ENCODE peak calls at places on chromosomes 11 and 22, in four cellular contexts. V, C, X and M are unnamed samples.
A peak's percentile ranks its signal among the peaks of the same experiment; 100 is the strongest.

GRCh38 chr22:50671641-50672040 is 982 bp upstream of the SHANK3 start:
- DNase-seq in V (no peak), C (no peak), X (no peak), M (no peak)

GRCh38 chr22:38313384-38313955 is 3.8 kb downstream of the CSNK1E start:
- DNase-seq in V (no peak), C (peak; percentile 96), X (peak; percentile 93), M (peak; percentile 92)

GRCh38 chr11:111365722-111366559 is 13.1 kb downstream of the POU2AF1 start:
- DNase-seq in V (no peak), C (no peak), X (no peak), M (no peak)

GRCh38 chr22:42994276-42994916 is 20.6 kb downstream of the PACSIN2 start:
- DNase-seq in V (no peak), C (no peak), X (no peak), M (no peak)

GRCh38 chr11:13859986-13860385 is 102.5 kb upstream of the SPON1 start:
- DNase-seq in V (no peak), C (no peak), X (no peak), M (no peak)

GRCh38 chr11:109733245-109733644 is 311.3 kb downstream of the C11orf87 start:
- DNase-seq in V (no peak), C (no peak), X (no peak), M (no peak)

GRCh38 chr11:76856571-76856970 is 4.1 kb upstream of the ACER3 start:
- DNase-seq in V (no peak), C (no peak), X (no peak), M (no peak)

GRCh38 chr11:129804012-129804411 is 11.6 kb upstream of the TMEM45B start:
- DNase-seq in V (no peak), C (no peak), X (no peak), M (no peak)

GRCh38 chr11:14249121-14249963 is 109.6 kb downstream of the RRAS2 start:
- DNase-seq in V (peak; percentile 60), C (peak; percentile 62), X (peak; percentile 72), M (peak; percentile 47)

GRCh38 chr11:45021001-45021400 is 70.3 kb upstream of the TP53I11 start:
- DNase-seq in V (no peak), C (no peak), X (no peak), M (no peak)

GRCh38 chr22:24305260-24305692 is 34.6 kb downstream of the SPECC1L start:
- DNase-seq in V (no peak), C (no peak), X (no peak), M (no peak)

GRCh38 chr11:61919113-61919840 is 1.9 kb upstream of the RAB3IL1 start:
- DNase-seq in V (no peak), C (peak; percentile 48), X (peak; percentile 17), M (no peak)

GRCh38 chr11:106466441-106467190 is 389.2 kb downstream of the AASDHPPT start:
- DNase-seq in V (no peak), C (peak; percentile 27), X (no peak), M (no peak)

GRCh38 chr11:28690746-28691145 is 582.6 kb downstream of the METTL15 start:
- DNase-seq in V (no peak), C (no peak), X (no peak), M (no peak)

GRCh38 chr22:46260038-46260437 is 3.1 kb downstream of the PKDREJ start:
- DNase-seq in V (no peak), C (no peak), X (no peak), M (no peak)

GRCh38 chr22:46262449-46263207 is 515 bp downstream of the PKDREJ start:
- DNase-seq in V (no peak), C (no peak), X (peak; percentile 73), M (peak; percentile 77)

GRCh38 chr22:46263208-46263575 is at the start of gene PKDREJ:
- DNase-seq in V (no peak), C (no peak), X (no peak), M (no peak)

GRCh38 chr22:46256358-46256958 is 6.4 kb upstream of the CDPF1 start:
- DNase-seq in V (no peak), C (no peak), X (no peak), M (no peak)

DNA sequence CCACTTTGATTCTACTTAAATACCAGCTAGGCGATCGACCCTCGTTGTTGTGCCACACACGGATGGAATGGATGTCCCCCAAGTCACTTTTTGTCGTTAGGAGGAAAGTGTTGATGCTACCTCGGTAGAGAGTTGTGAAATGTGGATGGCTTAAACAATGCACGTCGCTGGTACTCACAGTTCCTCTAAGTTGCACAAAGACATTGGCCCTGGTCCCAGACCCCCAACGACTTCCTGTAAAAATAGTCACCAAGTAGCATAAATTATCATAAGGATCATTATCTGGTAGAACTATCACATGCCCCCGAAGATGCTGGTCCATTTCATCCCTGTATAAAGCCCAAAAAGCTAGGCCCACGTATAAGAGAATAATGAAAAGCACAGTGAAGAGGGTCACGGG is 3.8 kb downstream of the PKDREJ start:
- DNase-seq in V (no peak), C (no peak), X (no peak), M (no peak)
- H3K9me3 ChIP-seq in V (no peaks in the 10 kb centered on the region), C (peaks cover 15% of the 10 kb centered on the region), X (no peaks in the 10 kb centered on the region), M (no peaks in the 10 kb centered on the region)

GRCh38 chr11:59872076-59872475 is 5.8 kb upstream of the TCN1 start:
- DNase-seq in V (no peak), C (no peak), X (no peak), M (no peak)

GRCh38 chr11:59862252-59862651 is 4.0 kb downstream of the TCN1 start:
- DNase-seq in V (no peak), C (no peak), X (no peak), M (no peak)

GRCh38 chr11:59867946-59868345 is 1.7 kb upstream of the TCN1 start:
- DNase-seq in V (no peak), C (no peak), X (no peak), M (no peak)

GRCh38 chr11:59865031-59865430 is 1.3 kb downstream of the TCN1 start:
- DNase-seq in V (no peak), C (no peak), X (no peak), M (no peak)

DNA sequence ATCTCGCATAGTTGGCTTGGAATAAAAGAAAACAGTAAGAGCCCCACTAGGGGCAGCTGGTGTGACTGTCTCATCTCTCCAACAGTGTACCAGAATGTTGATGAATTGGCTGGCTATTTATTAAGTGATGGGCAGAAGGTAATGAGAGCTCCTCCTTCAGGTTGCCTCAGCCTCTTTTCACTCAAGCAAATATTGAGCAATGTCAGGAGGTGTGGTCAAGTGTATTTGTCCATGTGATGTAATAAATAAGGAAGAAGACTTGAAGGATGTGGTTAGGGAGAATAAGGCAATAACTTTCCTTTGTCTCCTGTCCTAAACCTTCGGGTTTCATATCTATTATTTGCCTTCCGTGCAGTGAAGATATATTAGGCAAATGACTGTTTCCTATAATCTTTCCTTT is at the start of gene TCN1:
- DNase-seq in V (no peak), C (no peak), X (no peak), M (no peak)
- H3K4me1 ChIP-seq in V (no peaks in the 10 kb centered on the region), C (no peaks in the 10 kb centered on the region), X (no peaks in the 10 kb centered on the region), M (no peaks in the 10 kb centered on the region)

DNA sequence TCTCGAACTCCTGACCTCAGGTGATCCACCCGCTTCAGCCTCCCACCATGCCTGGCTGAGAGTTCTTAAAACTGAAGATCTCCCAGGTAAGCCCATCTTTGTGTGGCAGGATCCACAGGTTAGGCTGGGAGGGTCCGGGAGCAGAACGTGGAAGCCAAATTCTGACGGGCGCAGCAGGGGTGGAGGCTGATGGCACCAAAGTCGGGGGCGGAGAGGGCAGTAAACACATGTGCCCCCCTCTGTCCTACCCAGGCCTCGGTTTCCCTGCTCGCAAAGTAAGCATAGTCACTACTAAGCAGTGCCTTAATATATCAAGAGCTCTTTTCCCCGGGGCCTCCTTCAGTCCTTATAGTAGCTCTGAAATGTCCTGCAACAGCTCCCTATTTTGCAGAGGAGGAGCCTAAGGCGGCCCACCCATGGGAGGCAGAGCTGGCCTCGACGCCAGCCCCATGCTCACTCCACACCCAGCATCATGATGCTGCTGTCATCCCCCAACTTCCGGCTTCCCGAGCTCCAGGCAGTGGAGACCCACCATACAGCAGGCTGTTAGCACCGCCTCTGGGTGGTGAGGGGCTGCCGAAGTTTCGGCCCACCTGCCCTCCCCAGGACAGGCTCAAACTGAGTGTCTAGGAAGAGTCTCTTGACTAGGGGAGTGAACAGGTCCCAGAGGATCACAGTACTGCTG is 230.0 kb downstream of the CTTN start:
- DNase-seq in V (no peak), C (no peak), X (no peak), M (no peak)
- H3K27me3 ChIP-seq in V (no peaks in the 10 kb centered on the region), C (no peaks in the 10 kb centered on the region), X (no peaks in the 10 kb centered on the region), M (no peaks in the 10 kb centered on the region)

DNA sequence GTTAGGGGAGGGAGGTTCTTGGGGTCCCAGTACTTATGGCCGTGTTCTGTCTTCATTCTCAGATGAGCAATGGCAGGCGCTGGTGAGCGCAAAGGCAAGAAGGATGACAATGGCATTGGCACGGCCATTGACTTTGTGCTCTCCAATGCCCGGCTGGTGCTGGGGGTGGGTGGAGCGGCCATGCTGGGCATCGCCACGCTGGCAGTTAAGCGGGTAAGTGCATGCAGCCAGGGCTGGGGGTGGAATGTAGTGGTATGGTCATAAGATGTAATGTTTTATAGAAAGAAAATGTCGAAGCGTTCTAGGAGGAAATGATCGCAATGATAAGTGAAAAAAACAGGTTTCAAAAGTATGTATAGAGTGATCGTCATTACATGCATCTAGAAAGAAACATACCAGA is 9.1 kb upstream of the ATF4 start:
- DNase-seq in V (no peak), C (no peak), X (no peak), M (peak; percentile 52)
- H3K9me3 ChIP-seq in V (no peaks in the 10 kb centered on the region), C (no peaks in the 10 kb centered on the region), X (no peaks in the 10 kb centered on the region), M (no peaks in the 10 kb centered on the region)